ENCODE peak calls at places on chromosomes 2 and 18, in four cellular contexts. E is colonic mucosa, N is stomach, U is cardiac fibroblast. M is an unnamed sample.

GRCh38 chr2:74149570-74150319 is 2.0 kb upstream of the BOLA3 start:
- DNase-seq in U (no peak), E (no peak), N (no peak), M (no peak)

GRCh38 chr2:43777306-43777926 is 3.6 kb downstream of the DYNC2LI1 start:
- DNase-seq in E (no peak), N (no peak), U (no peak), M (no peak)

GRCh38 chr2:212919238-212919637 is 232.2 kb downstream of the IKZF2 start:
- DNase-seq in N (no peak), E (no peak), U (no peak), M (no peak)

GRCh38 chr2:71181316-71181715 is 45.6 kb downstream of the PAIP2B start:
- DNase-seq in N (no peak), E (no peak), U (no peak), M (no peak)

GRCh38 chr2:33620-34019 is 12.7 kb downstream of the FAM110C start:
- DNase-seq in E (peak), N (peak), U (no peak), M (no peak)

GRCh38 chr18:68604256-68604655 is 110.7 kb downstream of the TMX3 start:
- DNase-seq in E (no peak), N (no peak), U (peak), M (no peak)

GRCh38 chr2:158339513-158339912 is 117.0 kb downstream of the CCDC148 start:
- DNase-seq in U (no peak), N (no peak), E (no peak), M (no peak)

GRCh38 chr18:63783394-63783793 is 8.2 kb downstream of the SERPINB7 start:
- DNase-seq in N (no peak), U (no peak), E (no peak), M (no peak)

GRCh38 chr2:238528953-238529781 is 102.4 kb downstream of the ASB1 start:
- DNase-seq in E (peak), N (no peak), U (peak), M (no peak)

GRCh38 chr2:133642831-133643230 is 74.6 kb upstream of the NCKAP5 start:
- DNase-seq in U (peak), E (no peak), N (no peak), M (no peak)

GRCh38 chr2:179521944-179522343 is 257.3 kb upstream of the SESTD1 start:
- DNase-seq in E (no peak), N (no peak), U (no peak), M (no peak)

GRCh38 chr18:72833471-72833870 is 34.3 kb downstream of the NETO1 start:
- DNase-seq in E (no peak), U (no peak), N (no peak), M (no peak)

DNA sequence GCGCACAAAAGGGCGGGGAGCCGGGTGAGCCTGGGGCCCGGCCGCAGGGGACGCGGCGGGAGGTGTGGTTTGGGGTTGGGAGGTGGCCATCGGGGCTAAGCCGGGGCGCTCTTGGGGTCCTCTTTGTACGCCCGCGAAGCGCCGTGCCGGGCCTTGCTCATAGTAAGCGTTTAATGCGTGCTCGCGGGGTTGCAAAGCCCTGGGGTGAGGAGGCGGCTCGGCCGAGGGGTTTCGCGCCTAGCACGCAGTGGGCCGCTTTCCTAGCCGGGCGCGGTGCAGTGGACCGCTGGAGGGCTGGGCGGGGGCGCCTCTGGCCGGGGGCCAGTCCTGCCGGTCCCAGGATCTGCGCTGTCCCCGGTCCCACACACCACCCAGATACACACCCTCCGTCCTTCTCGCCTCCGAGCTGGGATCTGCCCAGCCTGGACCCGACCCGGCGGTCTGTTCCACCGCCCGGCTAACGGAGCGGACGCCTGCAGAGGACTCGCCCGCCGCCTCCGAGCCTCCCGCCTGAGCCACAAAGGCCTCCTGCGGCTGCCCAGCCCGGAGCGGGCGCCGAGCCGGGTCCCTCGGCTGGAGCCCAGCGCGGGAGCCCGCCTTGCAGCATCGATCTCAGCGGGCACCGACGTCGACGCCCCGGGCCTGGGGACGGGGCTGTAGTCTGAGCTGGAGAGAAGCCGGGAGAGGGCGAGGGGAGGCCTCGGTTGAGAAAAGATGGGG is 564 bp downstream of the DPYSL5 start:
- DNase-seq in N (no peak), U (no peak), E (no peak), M (no peak)
- H3K4me3 ChIP-seq in N (peak), U (no peak), E (peak), M (peak)

GRCh38 chr18:9831046-9831722 is 54.6 kb upstream of the TXNDC2 start:
- DNase-seq in N (no peak), E (no peak), U (peak), M (no peak)
- TF ChIP-seq CTCF in N (no peak), E (no peak), U (peak), M (no peak)

GRCh38 chr2:20771296-20771695 is 51.6 kb downstream of the LDAH start:
- DNase-seq in U (no peak), N (no peak), E (no peak), M (no peak)

GRCh38 chr2:20762945-20763683 is 59.8 kb downstream of the LDAH start:
- DNase-seq in E (no peak), U (no peak), N (no peak), M (no peak)

DNA sequence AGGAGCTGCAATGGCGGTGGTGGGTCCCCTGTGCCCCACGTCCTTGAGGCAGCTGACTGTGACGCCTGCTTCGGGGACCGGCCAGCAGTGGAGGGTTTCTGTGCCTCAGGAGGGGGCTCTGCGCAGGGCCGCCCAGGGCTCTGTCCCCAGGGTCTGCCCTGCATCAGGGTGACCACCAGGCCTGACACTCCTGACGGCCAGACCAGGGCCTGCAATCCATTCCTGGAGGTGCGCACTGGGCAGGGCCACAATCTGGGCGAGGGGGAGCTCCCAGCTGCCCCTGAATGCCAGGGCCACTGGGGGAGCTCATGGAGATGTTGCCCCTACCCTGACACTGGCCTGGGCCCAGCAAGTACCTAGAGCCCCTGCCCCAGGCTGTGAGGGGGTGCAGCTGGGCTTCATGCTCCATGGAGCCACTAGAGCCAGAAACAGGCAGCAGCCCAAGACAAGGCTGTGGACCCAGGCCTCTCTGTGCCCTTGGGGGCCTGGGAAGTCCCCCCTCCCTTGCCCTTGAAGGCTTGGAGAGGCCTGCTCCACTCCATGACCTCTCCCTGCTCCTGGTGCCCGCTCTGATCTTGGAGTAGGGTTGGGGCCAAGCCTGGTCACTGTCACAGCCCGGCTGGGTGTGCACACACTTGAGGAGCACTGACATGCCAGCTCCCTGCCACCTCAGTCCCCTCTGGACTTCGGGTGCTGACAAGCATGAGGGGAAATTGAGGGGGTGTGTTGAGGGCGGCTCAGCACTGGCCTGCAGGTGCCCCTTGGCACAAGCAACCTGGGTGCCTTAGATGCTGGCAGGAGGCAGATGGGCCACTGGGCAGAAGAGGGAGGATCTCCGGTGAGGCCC is 55.9 kb downstream of the LDAH start:
- DNase-seq in U (no peak), N (no peak), E (no peak), M (no peak)
- H3K4me3 ChIP-seq in U (no peak), N (no peak), E (no peak), M (no peak)

GRCh38 chr18:49094979-49095632 is 144.3 kb upstream of the SMAD7 start:
- DNase-seq in N (no peak), E (no peak), U (peak), M (no peak)

GRCh38 chr18:49094136-49094535 is 143.4 kb upstream of the SMAD7 start:
- DNase-seq in E (no peak), U (peak), N (no peak), M (no peak)

GRCh38 chr18:49098386-49098785 is 147.6 kb upstream of the SMAD7 start:
- DNase-seq in E (no peak), N (no peak), U (no peak), M (no peak)

GRCh38 chr18:49100226-49100968 is 149.6 kb upstream of the SMAD7 start:
- DNase-seq in U (no peak), E (no peak), N (no peak), M (no peak)

DNA sequence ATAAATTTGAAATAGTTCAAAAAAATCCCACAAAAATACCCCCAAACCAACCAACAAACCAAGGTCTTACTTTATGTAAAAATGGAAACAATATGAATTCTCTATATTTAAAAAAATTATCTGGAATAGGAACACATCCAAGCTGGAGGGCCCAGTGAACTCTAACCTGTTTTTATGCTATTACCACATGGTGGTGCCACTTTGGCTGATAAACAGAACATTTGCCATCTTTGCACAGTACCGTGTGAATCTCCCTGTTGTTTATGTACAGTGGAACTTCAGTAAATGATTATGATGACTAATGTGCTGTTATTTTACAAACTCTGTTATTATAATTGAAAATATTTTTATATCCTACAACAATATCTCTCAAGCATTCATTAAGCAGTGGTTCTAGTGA is 145.3 kb upstream of the SMAD7 start:
- DNase-seq in E (no peak), N (no peak), U (no peak), M (no peak)
- TF ChIP-seq CTCF in E (no peak), N (no peak), U (no peak), M (no peak)

M was measured in retinal pigment epithelial cell.